ENCODE peak calls at places on chromosomes 2 and 18, in nine cellular contexts. L, E, X, W, O, Q, N, H and D are unnamed samples.

GRCh38 chr18:80105369-80106167 is 3.5 kb upstream of the ADNP2 start:
- DNase-seq in Q (no peak), W (no peak), N (no peak), L (no peak), O (no peak), H (no peak), E (no peak), X (no peak), D (no peak)

GRCh38 chr2:166088634-166089033 is 39.2 kb downstream of the SCN1A start:
- DNase-seq in O (no peak), X (no peak), Q (no peak), W (peak; percentile 33), N (no peak), H (no peak), L (no peak), E (no peak), D (no peak)

GRCh38 chr2:185337033-185337432 is 401.6 kb upstream of the FSIP2 start:
- DNase-seq in Q (no peak), L (no peak), N (no peak), H (no peak), E (no peak), W (no peak), X (no peak), O (no peak), D (no peak)

GRCh38 chr2:6653281-6653750 is 212.4 kb downstream of the CMPK2 start:
- DNase-seq in X (no peak), O (no peak), E (no peak), H (no peak), L (no peak), W (no peak), Q (no peak), N (no peak), D (no peak)

GRCh38 chr2:32656069-32656468 is 28.2 kb downstream of the TTC27 start:
- DNase-seq in H (no peak), X (no peak), Q (no peak), O (no peak), N (no peak), E (no peak), L (no peak), W (no peak), D (no peak)

GRCh38 chr2:106032676-106033075 is 161.4 kb downstream of the UXS1 start:
- DNase-seq in O (no peak), H (no peak), E (no peak), W (no peak), L (no peak), Q (no peak), N (no peak), X (no peak), D (no peak)

GRCh38 chr2:46315103-46315890 is 18.1 kb downstream of the EPAS1 start:
- DNase-seq in W (peak; percentile 97), Q (peak; percentile 94), H (peak; percentile 60), N (peak; percentile 79), L (peak; percentile 87), O (no peak), E (peak; percentile 98), X (peak; percentile 89), D (peak; percentile 85)

GRCh38 chr18:73646772-73647171 is 500.9 kb downstream of the FBXO15 start:
- DNase-seq in Q (no peak), L (no peak), O (no peak), W (peak; percentile 92), H (no peak), E (peak; percentile 90), X (no peak), N (no peak), D (peak; percentile 56)

GRCh38 chr2:44291281-44292248 is 16.3 kb downstream of the SLC3A1 start:
- DNase-seq in L (peak; percentile 61), O (peak; percentile 9), Q (peak; percentile 38), W (peak; percentile 95), X (no peak), H (no peak), N (no peak), E (peak; percentile 85), D (peak; percentile 96)

GRCh38 chr18:62682396-62682795 is 32.9 kb upstream of the PHLPP1 start:
- DNase-seq in N (no peak), O (no peak), E (no peak), H (no peak), W (no peak), X (no peak), L (no peak), Q (no peak), D (no peak)

GRCh38 chr2:10709290-10709939 is 12.0 kb upstream of the ATP6V1C2 start:
- DNase-seq in L (no peak), O (no peak), N (peak; percentile 64), E (peak; percentile 44), H (no peak), X (no peak), Q (no peak), W (no peak), D (no peak)

GRCh38 chr18:12296087-12296403 is 12.0 kb upstream of the TUBB6 start:
- DNase-seq in X (no peak), Q (no peak), L (no peak), H (no peak), E (peak; percentile 30), W (peak; percentile 28), O (no peak), N (no peak), D (no peak)

GRCh38 chr18:54983041-54983686 is 23.9 kb upstream of the CCDC68 start:
- DNase-seq in N (no peak), L (no peak), E (peak; percentile 48), O (no peak), X (no peak), Q (no peak), H (no peak), W (peak; percentile 68), D (peak; percentile 26)

GRCh38 chr2:73749314-73749713 is 12.2 kb upstream of the TPRKB start:
- DNase-seq in N (no peak), O (no peak), L (no peak), Q (no peak), X (no peak), H (no peak), W (no peak), E (no peak), D (no peak)

GRCh38 chr2:177281400-177282021 is 17.0 kb upstream of the NFE2L2 start:
- DNase-seq in H (no peak), L (peak; percentile 50), E (peak; percentile 83), N (no peak), O (no peak), W (no peak), X (no peak), Q (no peak), D (no peak)

GRCh38 chr2:65901809-65902208 is 469.4 kb upstream of the SPRED2 start:
- DNase-seq in H (no peak), O (no peak), X (no peak), E (no peak), N (no peak), W (no peak), L (no peak), Q (no peak), D (no peak)

GRCh38 chr2:216490061-216490460 is 8.6 kb upstream of the RPL37A start:
- DNase-seq in E (peak; percentile 51), O (no peak), N (no peak), L (no peak), Q (no peak), X (no peak), H (no peak), W (peak; percentile 81), D (peak; percentile 18)

GRCh38 chr2:234395801-234396478 is 100.9 kb downstream of the ARL4C start:
- DNase-seq in O (peak; percentile 72), X (no peak), Q (no peak), N (no peak), L (no peak), E (no peak), W (no peak), H (no peak), D (no peak)

GRCh38 chr2:118224144-118224887 is 136.0 kb downstream of the INSIG2 start:
- DNase-seq in X (peak; percentile 12), O (no peak), Q (no peak), E (no peak), W (peak; percentile 22), H (no peak), L (peak; percentile 49), N (peak; percentile 86), D (no peak)

GRCh38 chr2:118222643-118223486 is 134.6 kb downstream of the INSIG2 start:
- DNase-seq in H (no peak), O (no peak), Q (no peak), N (no peak), E (no peak), W (no peak), X (no peak), L (no peak), D (no peak)

GRCh38 chr2:118221952-118222594 is 133.8 kb downstream of the INSIG2 start:
- DNase-seq in L (no peak), Q (peak; percentile 27), W (peak; percentile 74), E (peak; percentile 59), X (no peak), N (no peak), O (peak; percentile 29), H (no peak), D (peak; percentile 37)

GRCh38 chr2:118223487-118224136 is 135.3 kb downstream of the INSIG2 start:
- DNase-seq in N (no peak), H (no peak), L (no peak), Q (no peak), W (peak; percentile 22), O (no peak), E (no peak), X (no peak), D (no peak)

GRCh38 chr2:118224888-118225264 is 136.6 kb downstream of the INSIG2 start:
- DNase-seq in N (no peak), O (no peak), H (no peak), Q (no peak), W (no peak), X (no peak), E (no peak), L (no peak), D (no peak)
- H3K27me3 ChIP-seq in N (peaks cover 71% of the 10 kb centered on the region), O (no peaks in the 10 kb centered on the region), H (peaks cover 4% of the 10 kb centered on the region), Q (peaks cover 4% of the 10 kb centered on the region), W (peaks cover 40% of the 10 kb centered on the region), X (peaks cover 100% of the 10 kb centered on the region), E (peaks cover 22% of the 10 kb centered on the region), L (peaks cover 70% of the 10 kb centered on the region), D (peaks cover 18% of the 10 kb centered on the region)

DNA sequence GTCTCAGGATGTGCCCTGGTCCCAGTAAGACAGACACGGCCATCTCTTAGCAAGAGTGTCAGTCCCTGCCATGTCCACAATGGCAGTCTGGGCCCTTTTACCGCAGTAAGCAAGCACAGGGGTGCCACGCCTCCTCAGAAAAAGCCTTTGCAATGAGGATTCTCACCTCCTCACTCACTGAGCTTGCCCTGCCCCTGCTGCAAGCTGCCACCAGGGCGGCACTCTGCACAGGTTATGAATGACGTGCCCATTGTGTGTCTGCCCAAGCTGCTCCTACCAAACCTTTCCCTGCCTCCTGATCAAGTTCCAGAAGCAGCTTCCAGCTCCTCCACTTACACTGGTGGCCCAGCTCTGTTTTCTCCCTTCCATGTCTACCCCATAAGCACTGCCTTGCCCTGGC is 23.3 kb downstream of the ERCC3 start:
- DNase-seq in H (no peak), L (no peak), O (no peak), X (no peak), W (no peak), Q (no peak), E (no peak), N (no peak), D (no peak)
- TF ChIP-seq CTCF in H (no peak), L (no peak), O (peak; percentile 52), X (no peak), W (no peak), Q (no peak), E (peak; percentile 23), N (no peak), D (no peak)

GRCh38 chr2:112646791-112647720 is 1.3 kb downstream of the SLC20A1 start:
- DNase-seq in H (no peak), O (peak; percentile 33), E (no peak), N (no peak), W (no peak), L (no peak), X (no peak), Q (no peak), D (no peak)
- H3K36me3 ChIP-seq in H (peaks cover 4% of the 10 kb centered on the region), O (peaks cover 55% of the 10 kb centered on the region), E (peaks cover 41% of the 10 kb centered on the region), N (peaks cover 11% of the 10 kb centered on the region), W (peaks cover 2% of the 10 kb centered on the region), L (peaks cover 49% of the 10 kb centered on the region), X (peaks cover 47% of the 10 kb centered on the region), Q (peaks cover 6% of the 10 kb centered on the region), D (peaks cover 4% of the 10 kb centered on the region)

GRCh38 chr2:159214325-159214865 is 72.1 kb downstream of the WDSUB1 start:
- DNase-seq in H (no peak), W (no peak), Q (no peak), L (no peak), N (no peak), E (no peak), O (no peak), X (no peak), D (no peak)
- H3K27me3 ChIP-seq in H (no peaks in the 10 kb centered on the region), W (no peaks in the 10 kb centered on the region), Q (no peaks in the 10 kb centered on the region), L (no peaks in the 10 kb centered on the region), N (no peaks in the 10 kb centered on the region), E (no peaks in the 10 kb centered on the region), O (no peaks in the 10 kb centered on the region), X (no peaks in the 10 kb centered on the region), D (no peaks in the 10 kb centered on the region)